ENCODE peak calls at places on chromosomes 5 and 9, in six cellular contexts. X is transverse colon, N is suprapubic skin, Y is ovary, W is A549, C is stomach. F is an unnamed sample. For H3K4me1, the result is how much of the 10 kb centered on the place peaks cover.

GRCh38 chr5:1800470-1801060 is 642 bp upstream of the NDUFS6 start:
- DNase-seq in X (peak), N (peak), Y (peak), W (peak), C (no peak), F (no peak)

GRCh38 chr9:114193090-114193489 is 37.8 kb downstream of the COL27A1 start:
- DNase-seq in X (no peak), N (no peak), Y (no peak), W (no peak), C (no peak), F (no peak)

GRCh38 chr9:107667269-107667681 is 177.7 kb upstream of the KLF4 start:
- DNase-seq in X (no peak), N (no peak), Y (no peak), W (no peak), C (no peak), F (no peak)

GRCh38 chr5:112310746-112311145 is 108.3 kb downstream of the EPB41L4A start:
- DNase-seq in X (no peak), N (no peak), Y (no peak), W (no peak), C (no peak), F (no peak)

GRCh38 chr5:40485021-40485998 is 194.4 kb upstream of the PTGER4 start:
- DNase-seq in X (no peak), N (no peak), Y (no peak), W (no peak), C (no peak), F (no peak)

GRCh38 chr5:74240783-74241750 is 399.5 kb downstream of the ENC1 start:
- DNase-seq in X (no peak), N (no peak), Y (no peak), W (no peak), C (no peak), F (no peak)

GRCh38 chr5:14440223-14440597 is 141.4 kb upstream of the OTULINL start:
- DNase-seq in X (no peak), N (no peak), Y (no peak), W (no peak), C (no peak), F (no peak)

GRCh38 chr9:129235041-129235930 is 57.2 kb upstream of the IER5L start:
- DNase-seq in X (no peak), N (no peak), Y (peak), W (no peak), C (no peak), F (no peak)

GRCh38 chr9:20692554-20692953 is 8.5 kb downstream of the FOCAD start:
- DNase-seq in X (no peak), N (no peak), Y (no peak), W (no peak), C (no peak), F (no peak)

GRCh38 chr5:127002390-127002789 is 28.0 kb downstream of the MARCHF3 start:
- DNase-seq in X (no peak), N (no peak), Y (no peak), W (no peak), C (no peak), F (no peak)

GRCh38 chr9:16610538-16610937 is 259.9 kb downstream of the BNC2 start:
- DNase-seq in X (no peak), N (no peak), Y (no peak), W (no peak), C (no peak), F (no peak)

GRCh38 chr9:99294850-99295461 is 72.9 kb downstream of the SEC61B start:
- DNase-seq in X (no peak), N (no peak), Y (no peak), W (peak), C (no peak), F (no peak)

GRCh38 chr5:7875151-7875550 is 6.2 kb downstream of the MTRR start:
- DNase-seq in X (no peak), N (no peak), Y (no peak), W (no peak), C (no peak), F (no peak)

GRCh38 chr9:89442501-89442978 is 55.4 kb downstream of the SEMA4D start:
- DNase-seq in X (no peak), N (no peak), Y (no peak), W (no peak), C (no peak), F (no peak)

GRCh38 chr5:149849990-149850910 is 94.3 kb downstream of the PDE6A start:
- DNase-seq in X (peak), N (no peak), Y (no peak), W (no peak), C (no peak), F (no peak)

GRCh38 chr9:33041459-33042188 is 16.6 kb downstream of the DNAJA1 start:
- DNase-seq in X (no peak), N (no peak), Y (no peak), W (no peak), C (no peak), F (no peak)

GRCh38 chr9:33040792-33041458 is 15.9 kb downstream of the DNAJA1 start:
- DNase-seq in X (no peak), N (no peak), Y (no peak), W (no peak), C (no peak), F (no peak)

GRCh38 chr9:33044677-33045282 is 19.7 kb downstream of the DNAJA1 start:
- DNase-seq in X (peak), N (no peak), Y (no peak), W (peak), C (peak), F (no peak)

GRCh38 chr9:33042528-33042927 is 17.5 kb downstream of the DNAJA1 start:
- DNase-seq in X (no peak), N (no peak), Y (no peak), W (no peak), C (no peak), F (no peak)

GRCh38 chr9:33044162-33044673 is 19.1 kb downstream of the DNAJA1 start:
- DNase-seq in X (peak), N (peak), Y (peak), W (peak), C (peak), F (peak)
- TF ChIP-seq POLR2A in X (peak), N (no peak), Y (peak), W (peak), C (no peak), F (peak)

GRCh38 chr9:92142329-92142728 is 27.1 kb upstream of the SPTLC1 start:
- DNase-seq in X (no peak), N (no peak), Y (no peak), W (no peak), C (no peak), F (no peak)
- H3K4me1 ChIP-seq in X (under half), N (under half), Y (under half), W (under half), C (under half), F (under half)

GRCh38 chr9:86946712-86947145 is 577 bp downstream of the GAS1 start:
- DNase-seq in X (peak), N (peak), Y (no peak), W (peak), C (peak), F (peak)

GRCh38 chr9:86945868-86946711 is 1.2 kb downstream of the GAS1 start:
- DNase-seq in X (peak), N (peak), Y (peak), W (peak), C (peak), F (peak)

GRCh38 chr9:86947146-86948081 is at the start of gene GAS1:
- DNase-seq in X (peak), N (peak), Y (peak), W (peak), C (peak), F (peak)

GRCh38 chr9:86944974-86945867 is 2.1 kb downstream of the GAS1 start:
- DNase-seq in X (no peak), N (no peak), Y (no peak), W (no peak), C (no peak), F (no peak)

DNA sequence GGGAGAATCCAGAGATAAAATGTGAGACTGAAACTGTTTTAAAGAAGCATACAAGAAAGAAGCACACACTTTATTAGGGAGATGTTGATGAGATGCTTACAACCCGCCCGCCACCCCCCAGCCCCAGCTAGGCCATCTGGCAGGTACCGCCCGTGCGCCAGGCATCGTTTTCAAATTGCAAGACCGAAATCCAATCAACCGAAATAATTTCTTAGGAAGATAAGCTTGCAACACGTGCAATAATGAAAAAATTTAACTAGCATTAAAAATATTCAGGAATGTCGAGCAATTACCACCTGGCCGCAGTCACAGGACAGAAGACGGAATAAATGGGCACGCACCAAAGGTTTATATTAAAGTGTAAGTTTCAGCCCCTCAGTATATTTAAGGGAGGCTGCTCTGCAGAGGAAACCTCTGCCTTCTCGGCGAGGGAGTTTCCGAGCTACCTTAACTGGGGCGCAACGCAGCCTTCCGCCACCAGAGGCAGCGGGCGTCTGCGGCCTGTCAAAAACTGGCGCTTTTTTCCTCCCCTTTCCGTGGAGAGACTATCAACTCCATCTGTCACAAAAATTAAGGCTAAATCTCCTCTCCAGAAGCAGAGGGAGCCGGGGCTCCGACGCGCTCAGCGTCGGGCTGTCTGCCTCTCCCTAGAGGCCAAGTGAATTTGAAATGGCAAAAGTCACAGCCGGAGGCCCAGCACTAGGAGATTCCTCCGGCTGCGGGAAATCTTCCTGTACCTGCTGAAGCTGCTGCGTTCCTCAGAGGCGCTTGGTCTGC is 1.0 kb upstream of the GAS1 start:
- DNase-seq in X (peak), N (peak), Y (peak), W (peak), C (peak), F (peak)
- TF ChIP-seq EP300 in X (no peak), N (no peak), Y (no peak), W (no peak), C (no peak), F (peak)

GRCh38 chr9:77954018-77954417 is 77.6 kb downstream of the GNAQ start:
- DNase-seq in X (no peak), N (no peak), Y (no peak), W (no peak), C (no peak), F (no peak)
- TF ChIP-seq POLR2A in X (no peak), N (no peak), Y (no peak), W (no peak), C (no peak), F (no peak)

GRCh38 chr9:128061305-128061704 is 5.8 kb downstream of the NAIF1 start:
- DNase-seq in X (no peak), N (no peak), Y (no peak), W (no peak), C (no peak), F (no peak)
- H3K4me1 ChIP-seq in X (under half), N (under half), Y (under half), W (under half), C (under half), F (under half)

GRCh38 chr9:133584559-133585476 is 24.4 kb downstream of the FAM163B start:
- DNase-seq in X (peak), N (no peak), Y (no peak), W (no peak), C (no peak), F (no peak)
- TF ChIP-seq EP300 in X (no peak), N (no peak), Y (no peak), W (no peak), C (no peak), F (no peak)

GRCh38 chr9:75500479-75500878 is 390.0 kb upstream of the PCSK5 start:
- DNase-seq in X (no peak), N (no peak), Y (no peak), W (no peak), C (no peak), F (no peak)
- TF ChIP-seq POLR2A in X (no peak), N (no peak), Y (no peak), W (no peak), C (no peak), F (no peak)

DNA sequence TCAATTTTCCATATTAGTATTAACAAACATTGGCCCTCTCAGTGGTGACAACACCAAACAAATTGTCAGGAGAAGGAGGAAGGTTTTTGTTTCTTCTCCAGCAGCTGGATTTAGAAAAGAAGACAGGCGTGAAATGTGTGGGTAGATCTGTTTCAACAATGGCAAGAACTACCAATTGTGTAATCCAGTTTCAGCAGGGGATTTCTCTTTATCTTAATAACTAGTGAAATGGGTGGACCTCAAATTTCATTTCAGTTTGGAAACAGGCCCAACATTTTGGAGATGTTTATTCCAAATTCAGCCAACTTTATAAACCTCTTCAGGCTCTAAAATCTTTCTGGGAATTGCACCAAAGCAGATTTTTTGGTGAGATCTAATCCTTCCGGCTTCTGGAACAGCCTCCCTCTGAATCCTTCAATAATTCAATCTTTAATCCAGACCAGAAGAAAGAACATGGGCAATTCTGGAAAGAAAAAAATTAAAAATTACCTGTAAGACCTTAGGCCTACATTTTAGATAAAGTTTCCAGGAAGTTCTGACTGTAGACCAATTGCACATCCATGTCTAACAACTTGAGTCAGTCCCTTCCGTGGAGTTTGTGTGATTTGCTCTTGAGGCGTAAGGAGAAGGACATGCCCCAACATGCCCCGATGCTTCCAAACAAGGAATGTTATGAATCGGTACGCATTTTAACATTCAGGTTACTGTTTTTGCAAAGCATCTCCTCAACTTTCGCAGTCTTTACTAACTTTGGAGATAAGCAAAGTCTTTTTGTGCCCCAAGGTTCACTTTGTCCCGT is 423.5 kb downstream of the IRX1 start:
- DNase-seq in X (no peak), N (no peak), Y (no peak), W (no peak), C (no peak), F (peak)
- H3K4me1 ChIP-seq in X (under half), N (under half), Y (under half), W (under half), C (under half), F (half or more)

DNA sequence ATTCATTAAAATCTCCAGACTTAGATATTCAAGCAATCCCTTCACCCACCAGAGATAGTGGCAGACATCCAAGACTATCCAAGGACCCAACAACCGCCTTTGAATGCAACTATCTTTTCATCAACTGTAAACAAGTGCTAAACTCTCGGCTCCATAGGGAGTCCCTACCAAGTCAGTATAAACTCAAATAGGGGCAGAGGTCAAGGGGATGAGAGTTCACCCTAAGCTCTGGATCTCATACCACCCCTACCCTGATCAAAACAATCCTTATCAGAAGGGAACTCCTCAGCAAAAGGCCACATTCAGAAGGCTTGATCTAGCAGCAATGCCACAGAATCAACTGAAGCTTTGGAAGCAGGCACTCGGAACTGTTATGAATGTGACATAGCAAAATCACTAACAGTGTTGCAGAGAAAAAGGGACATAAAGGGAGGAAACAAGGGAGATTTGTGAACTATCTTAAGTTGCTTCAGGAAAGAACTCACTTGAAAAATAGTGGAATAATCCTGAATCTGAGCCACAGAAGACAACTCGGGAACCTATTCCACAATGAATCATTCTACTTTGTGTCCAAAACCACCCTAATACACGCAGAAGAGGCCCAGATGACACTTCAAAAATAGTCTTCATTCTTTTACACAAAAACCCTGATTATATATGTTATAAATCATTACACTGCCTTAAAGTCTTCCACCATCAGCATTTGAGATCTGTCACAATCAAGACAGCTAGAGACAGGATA is 49.8 kb downstream of the NR6A1 start:
- DNase-seq in X (no peak), N (no peak), Y (no peak), W (no peak), C (no peak), F (no peak)
- TF ChIP-seq EP300 in X (no peak), N (no peak), Y (no peak), W (no peak), C (no peak), F (no peak)